ENCODE peak calls at places on chromosomes 11 and 22, in ten cellular contexts. L is NCI-H1092; G is activated naive CD4-positive, alpha-beta T cell; S is GF-D8; K is stimulated activated CD4-positive, alpha-beta T cell treated with anti-CD3 and anti-CD28 coated beads, TNF-alpha, amount 100 ng/mL, for 1 hour; D is adrenal gland; P is C1 segment of cervical spinal cord; A is SHP77; U is thoracic aorta; Q is neural crest cell. N is an unnamed sample.

GRCh38 chr22:47033648-47034000 is 271.2 kb downstream of the TBC1D22A start:
- DNase-seq in L (no peak), G (no peak), S (no peak), K (no peak), D (no peak), P (no peak), A (no peak), U (no peak), Q (no peak), N (no peak)

GRCh38 chr11:606245-606644 is 9.5 kb downstream of the IRF7 start:
- DNase-seq in L (no peak), G (no peak), S (no peak), K (no peak), D (peak; percentile 75), P (no peak), A (no peak), U (no peak), Q (no peak), N (no peak)

GRCh38 chr11:15123849-15124248 is 9.1 kb downstream of the INSC start:
- DNase-seq in L (no peak), G (no peak), S (no peak), K (no peak), D (no peak), P (no peak), A (no peak), U (no peak), Q (no peak), N (no peak)

GRCh38 chr22:40238425-40239344 is 61.0 kb downstream of the TNRC6B start:
- DNase-seq in L (no peak), G (no peak), S (no peak), K (no peak), D (peak; percentile 54), P (no peak), A (no peak), U (no peak), Q (no peak), N (no peak)

GRCh38 chr11:105024394-105024793 is 1.4 kb upstream of the CASP5 start:
- DNase-seq in L (no peak), G (no peak), S (no peak), K (no peak), D (no peak), P (no peak), A (no peak), U (no peak), Q (no peak), N (no peak)

GRCh38 chr11:66418168-66418985 is 2.5 kb upstream of the NPAS4 start:
- DNase-seq in L (peak; percentile 11), G (peak; percentile 34), S (no peak), K (no peak), D (peak; percentile 93), P (peak; percentile 24), A (peak; percentile 81), U (peak; percentile 74), Q (peak; percentile 91), N (peak; percentile 92)

GRCh38 chr22:50473855-50474671 is 772 bp downstream of the SBF1 start:
- DNase-seq in L (no peak), G (no peak), S (no peak), K (no peak), D (peak; percentile 54), P (no peak), A (no peak), U (no peak), Q (peak; percentile 27), N (no peak)

GRCh38 chr11:130826572-130826971 is 89.7 kb downstream of the SNX19 start:
- DNase-seq in L (no peak), G (no peak), S (no peak), K (no peak), D (no peak), P (no peak), A (no peak), U (no peak), Q (no peak), N (no peak)

GRCh38 chr22:50674606-50675552 is 2.3 kb downstream of the SHANK3 start:
- DNase-seq in L (no peak), G (no peak), S (no peak), K (no peak), D (no peak), P (no peak), A (no peak), U (no peak), Q (peak; percentile 49), N (peak; percentile 90)

GRCh38 chr11:75547617-75548054 is 14.4 kb upstream of the SERPINH1 start:
- DNase-seq in L (peak; percentile 69), G (no peak), S (no peak), K (no peak), D (peak; percentile 85), P (peak; percentile 33), A (peak; percentile 72), U (no peak), Q (peak; percentile 75), N (peak; percentile 84)

GRCh38 chr11:65574963-65575567 is 788 bp upstream of the EHBP1L1 start:
- DNase-seq in L (no peak), G (no peak), S (no peak), K (no peak), D (peak; percentile 62), P (no peak), A (no peak), U (no peak), Q (no peak), N (no peak)